ENCODE peak calls at places on chromosomes 4 and X, in five cellular contexts. One of them, this sample, is unnamed.

GRCh38 chr4:154781983-154782293 is 866 bp downstream of the RBM46 start:
- DNase-seq in left ventricle myocardium inferior: no peak
- DNase-seq in astrocyte of the spinal cord: no peak
- DNase-seq in occipital lobe: no peak
- DNase-seq in Right ventricle myocardium superior: no peak
- DNase-seq in this sample: no peak

GRCh38 chr4:101232074-101232776 is 115.1 kb downstream of the PPP3CA start:
- DNase-seq in left ventricle myocardium inferior: no peak
- DNase-seq in astrocyte of the spinal cord: peak; percentile 77
- DNase-seq in occipital lobe: no peak
- DNase-seq in Right ventricle myocardium superior: peak; percentile 39
- DNase-seq in this sample: no peak

GRCh38 chr4:152038238-152038637 is 277.4 kb upstream of the GATB start:
- DNase-seq in left ventricle myocardium inferior: no peak
- DNase-seq in astrocyte of the spinal cord: no peak
- DNase-seq in occipital lobe: no peak
- DNase-seq in Right ventricle myocardium superior: no peak
- DNase-seq in this sample: no peak

GRCh38 chr4:5865896-5866599 is 26.8 kb downstream of the CRMP1 start:
- DNase-seq in left ventricle myocardium inferior: no peak
- DNase-seq in astrocyte of the spinal cord: no peak
- DNase-seq in occipital lobe: no peak
- DNase-seq in Right ventricle myocardium superior: no peak
- DNase-seq in this sample: no peak

GRCh38 chrX:63513825-63514574 is 162.9 kb upstream of the SPIN4 start:
- DNase-seq in left ventricle myocardium inferior: peak; percentile 16
- DNase-seq in astrocyte of the spinal cord: peak; percentile 73
- DNase-seq in occipital lobe: no peak
- DNase-seq in Right ventricle myocardium superior: no peak
- DNase-seq in this sample: peak; percentile 24

GRCh38 chrX:71514367-71515038 is 18.4 kb upstream of the OGT start:
- DNase-seq in left ventricle myocardium inferior: no peak
- DNase-seq in astrocyte of the spinal cord: no peak
- DNase-seq in occipital lobe: no peak
- DNase-seq in Right ventricle myocardium superior: no peak
- DNase-seq in this sample: no peak

GRCh38 chr4:116829187-116829586 is 256.2 kb downstream of the TRAM1L1 start:
- DNase-seq in left ventricle myocardium inferior: no peak
- DNase-seq in astrocyte of the spinal cord: no peak
- DNase-seq in occipital lobe: no peak
- DNase-seq in Right ventricle myocardium superior: no peak
- DNase-seq in this sample: no peak

GRCh38 chr4:13821522-13821921 is 194.0 kb upstream of the BOD1L1 start:
- DNase-seq in left ventricle myocardium inferior: no peak
- DNase-seq in astrocyte of the spinal cord: no peak
- DNase-seq in occipital lobe: no peak
- DNase-seq in Right ventricle myocardium superior: no peak
- DNase-seq in this sample: no peak

GRCh38 chrX:41590641-41591040 is 98.1 kb upstream of the GPR34 start:
- DNase-seq in left ventricle myocardium inferior: no peak
- DNase-seq in astrocyte of the spinal cord: no peak
- DNase-seq in occipital lobe: no peak
- DNase-seq in Right ventricle myocardium superior: no peak
- DNase-seq in this sample: no peak

GRCh38 chrX:147911192-147912022 is at the start of gene FMR1:
- DNase-seq in left ventricle myocardium inferior: peak; percentile 92
- DNase-seq in astrocyte of the spinal cord: peak; percentile 91
- DNase-seq in occipital lobe: peak; percentile 84
- DNase-seq in Right ventricle myocardium superior: peak; percentile 96
- DNase-seq in this sample: peak; percentile 93

GRCh38 chrX:55007633-55008032 is 7.5 kb downstream of the APEX2 start:
- DNase-seq in left ventricle myocardium inferior: no peak
- DNase-seq in astrocyte of the spinal cord: peak; percentile 55
- DNase-seq in occipital lobe: no peak
- DNase-seq in Right ventricle myocardium superior: no peak
- DNase-seq in this sample: no peak

GRCh38 chr4:164136181-164136616 is 617.7 kb upstream of the SMIM31 start:
- DNase-seq in left ventricle myocardium inferior: no peak
- DNase-seq in astrocyte of the spinal cord: peak; percentile 63
- DNase-seq in occipital lobe: no peak
- DNase-seq in Right ventricle myocardium superior: no peak
- DNase-seq in this sample: no peak

GRCh38 chr4:10198365-10198764 is 81.8 kb upstream of the WDR1 start:
- DNase-seq in left ventricle myocardium inferior: no peak
- DNase-seq in astrocyte of the spinal cord: no peak
- DNase-seq in occipital lobe: no peak
- DNase-seq in Right ventricle myocardium superior: no peak
- DNase-seq in this sample: no peak

GRCh38 chr4:6322761-6323566 is 53.3 kb downstream of the WFS1 start:
- DNase-seq in left ventricle myocardium inferior: no peak
- DNase-seq in astrocyte of the spinal cord: no peak
- DNase-seq in occipital lobe: no peak
- DNase-seq in Right ventricle myocardium superior: no peak
- DNase-seq in this sample: no peak

GRCh38 chr4:3484057-3484973 is 21.2 kb downstream of the DOK7 start:
- DNase-seq in left ventricle myocardium inferior: peak; percentile 83
- DNase-seq in astrocyte of the spinal cord: no peak
- DNase-seq in occipital lobe: no peak
- DNase-seq in Right ventricle myocardium superior: peak; percentile 86
- DNase-seq in this sample: peak; percentile 69

GRCh38 chrX:152899874-152900719 is 2.2 kb downstream of the ZNF185 start:
- DNase-seq in left ventricle myocardium inferior: no peak
- DNase-seq in astrocyte of the spinal cord: no peak
- DNase-seq in occipital lobe: no peak
- DNase-seq in Right ventricle myocardium superior: no peak
- DNase-seq in this sample: no peak

GRCh38 chr4:66465111-66465510 is 794.8 kb upstream of the EPHA5 start:
- DNase-seq in left ventricle myocardium inferior: no peak
- DNase-seq in astrocyte of the spinal cord: peak; percentile 31
- DNase-seq in occipital lobe: no peak
- DNase-seq in Right ventricle myocardium superior: no peak
- DNase-seq in this sample: no peak

GRCh38 chr4:184792950-184793555 is 32.7 kb downstream of the ACSL1 start:
- DNase-seq in left ventricle myocardium inferior: no peak
- DNase-seq in astrocyte of the spinal cord: peak; percentile 97
- DNase-seq in occipital lobe: no peak
- DNase-seq in Right ventricle myocardium superior: no peak
- DNase-seq in this sample: no peak

GRCh38 chr4:41213563-41214157 is 682 bp downstream of the APBB2 start:
- DNase-seq in left ventricle myocardium inferior: peak; percentile 28
- DNase-seq in astrocyte of the spinal cord: no peak
- DNase-seq in occipital lobe: peak; percentile 32
- DNase-seq in Right ventricle myocardium superior: peak; percentile 54
- DNase-seq in this sample: peak; percentile 33

GRCh38 chrX:19800821-19801220 is 86.6 kb downstream of the SH3KBP1 start:
- DNase-seq in left ventricle myocardium inferior: no peak
- DNase-seq in astrocyte of the spinal cord: no peak
- DNase-seq in occipital lobe: no peak
- DNase-seq in Right ventricle myocardium superior: no peak
- DNase-seq in this sample: no peak

GRCh38 chrX:72620550-72621145 is 48.0 kb upstream of the HDAC8 start:
- DNase-seq in left ventricle myocardium inferior: peak; percentile 14
- DNase-seq in astrocyte of the spinal cord: peak; percentile 90
- DNase-seq in occipital lobe: no peak
- DNase-seq in Right ventricle myocardium superior: peak; percentile 28
- DNase-seq in this sample: peak; percentile 33

GRCh38 chr4:178296669-178297068 is 854.4 kb upstream of the AGA start:
- DNase-seq in left ventricle myocardium inferior: no peak
- DNase-seq in astrocyte of the spinal cord: no peak
- DNase-seq in occipital lobe: no peak
- DNase-seq in Right ventricle myocardium superior: no peak
- DNase-seq in this sample: no peak

GRCh38 chrX:136468391-136469103 is 19.2 kb upstream of the BRS3 start:
- DNase-seq in left ventricle myocardium inferior: no peak
- DNase-seq in astrocyte of the spinal cord: no peak
- DNase-seq in occipital lobe: no peak
- DNase-seq in Right ventricle myocardium superior: no peak
- DNase-seq in this sample: no peak

GRCh38 chr4:47669946-47670345 is 167.9 kb downstream of the CORIN start:
- DNase-seq in left ventricle myocardium inferior: no peak
- DNase-seq in astrocyte of the spinal cord: peak; percentile 47
- DNase-seq in occipital lobe: no peak
- DNase-seq in Right ventricle myocardium superior: no peak
- DNase-seq in this sample: no peak

GRCh38 chr4:169312690-169313422 is 42.1 kb upstream of the SH3RF1 start:
- DNase-seq in left ventricle myocardium inferior: no peak
- DNase-seq in astrocyte of the spinal cord: no peak
- DNase-seq in occipital lobe: no peak
- DNase-seq in Right ventricle myocardium superior: no peak
- DNase-seq in this sample: no peak

GRCh38 chr4:5532100-5532499 is 176.3 kb downstream of the EVC2 start:
- DNase-seq in left ventricle myocardium inferior: no peak
- DNase-seq in astrocyte of the spinal cord: no peak
- DNase-seq in occipital lobe: no peak
- DNase-seq in Right ventricle myocardium superior: no peak
- DNase-seq in this sample: no peak

GRCh38 chrX:29470029-29470428 is 745.3 kb upstream of the MAGEB2 start:
- DNase-seq in left ventricle myocardium inferior: no peak
- DNase-seq in astrocyte of the spinal cord: peak; percentile 59
- DNase-seq in occipital lobe: no peak
- DNase-seq in Right ventricle myocardium superior: no peak
- DNase-seq in this sample: no peak

GRCh38 chr4:146315184-146315583 is 100.8 kb downstream of the REELD1 start:
- DNase-seq in left ventricle myocardium inferior: no peak
- DNase-seq in astrocyte of the spinal cord: no peak
- DNase-seq in occipital lobe: no peak
- DNase-seq in Right ventricle myocardium superior: no peak
- DNase-seq in this sample: no peak

GRCh38 chrX:21383546-21383945 is 9.3 kb downstream of the CNKSR2 start:
- DNase-seq in left ventricle myocardium inferior: no peak
- DNase-seq in astrocyte of the spinal cord: no peak
- DNase-seq in occipital lobe: no peak
- DNase-seq in Right ventricle myocardium superior: no peak
- DNase-seq in this sample: no peak

GRCh38 chr4:100174985-100175383 is 15.3 kb downstream of the DDIT4L start:
- DNase-seq in left ventricle myocardium inferior: no peak
- DNase-seq in astrocyte of the spinal cord: no peak
- DNase-seq in occipital lobe: no peak
- DNase-seq in Right ventricle myocardium superior: no peak
- DNase-seq in this sample: no peak

GRCh38 chr4:67198757-67199156 is 346.5 kb downstream of the CENPC start:
- DNase-seq in left ventricle myocardium inferior: no peak
- DNase-seq in astrocyte of the spinal cord: peak; percentile 70
- DNase-seq in occipital lobe: no peak
- DNase-seq in Right ventricle myocardium superior: no peak
- DNase-seq in this sample: no peak

GRCh38 chrX:65697915-65698796 is 30.7 kb downstream of the MSN start:
- DNase-seq in left ventricle myocardium inferior: peak; percentile 44
- DNase-seq in astrocyte of the spinal cord: no peak
- DNase-seq in occipital lobe: no peak
- DNase-seq in Right ventricle myocardium superior: peak; percentile 72
- DNase-seq in this sample: peak; percentile 71

GRCh38 chr4:185435466-185435865 is 9.7 kb upstream of the UFSP2 start:
- DNase-seq in left ventricle myocardium inferior: no peak
- DNase-seq in astrocyte of the spinal cord: no peak
- DNase-seq in occipital lobe: no peak
- DNase-seq in Right ventricle myocardium superior: no peak
- DNase-seq in this sample: no peak

GRCh38 chr4:63983224-63983623 is 426.0 kb downstream of the TECRL start:
- DNase-seq in left ventricle myocardium inferior: no peak
- DNase-seq in astrocyte of the spinal cord: no peak
- DNase-seq in occipital lobe: no peak
- DNase-seq in Right ventricle myocardium superior: no peak
- DNase-seq in this sample: no peak

GRCh38 chr4:53234669-53235068 is 131.2 kb downstream of the SCFD2 start:
- DNase-seq in left ventricle myocardium inferior: no peak
- DNase-seq in astrocyte of the spinal cord: no peak
- DNase-seq in occipital lobe: no peak
- DNase-seq in Right ventricle myocardium superior: no peak
- DNase-seq in this sample: no peak

GRCh38 chr4:47774078-47774477 is 63.8 kb downstream of the CORIN start:
- DNase-seq in left ventricle myocardium inferior: no peak
- DNase-seq in astrocyte of the spinal cord: no peak
- DNase-seq in occipital lobe: no peak
- DNase-seq in Right ventricle myocardium superior: no peak
- DNase-seq in this sample: no peak

GRCh38 chr4:153402366-153402765 is 57.9 kb downstream of the MND1 start:
- DNase-seq in left ventricle myocardium inferior: no peak
- DNase-seq in astrocyte of the spinal cord: peak; percentile 65
- DNase-seq in occipital lobe: no peak
- DNase-seq in Right ventricle myocardium superior: no peak
- DNase-seq in this sample: no peak